ENCODE peak calls at places on chromosomes 6 and 20, in seven cellular contexts. H is uterus, M is breast epithelium, Z is ovary, J is tibial nerve, O is adrenal gland, L is HCT116. D is an unnamed sample. For H3K9me3, the result is how much of the 10 kb centered on the place peaks cover.

GRCh38 chr20:844473-845225 is 11.1 kb downstream of the FAM110A start:
- DNase-seq in H (peak), M (peak), Z (peak), J (peak), O (peak), L (peak), D (peak)

GRCh38 chr6:1678966-1679690 is 69.4 kb downstream of the FOXC1 start:
- DNase-seq in H (no peak), M (no peak), Z (no peak), J (no peak), O (no peak), L (no peak), D (no peak)

GRCh38 chr20:53738945-53739798 is 145.5 kb upstream of the ZNF217 start:
- DNase-seq in H (no peak), M (no peak), Z (no peak), J (no peak), O (no peak), L (no peak), D (no peak)

GRCh38 chr20:13223731-13224130 is 2.7 kb downstream of the ISM1 start:
- DNase-seq in H (no peak), M (no peak), Z (no peak), J (no peak), O (no peak), L (no peak), D (no peak)

GRCh38 chr20:43507150-43508080 is at the start of gene L3MBTL1:
- DNase-seq in H (no peak), M (no peak), Z (no peak), J (no peak), O (peak), L (peak), D (no peak)

GRCh38 chr6:149093643-149094042 is 223.9 kb upstream of the TAB2 start:
- DNase-seq in H (no peak), M (no peak), Z (no peak), J (no peak), O (no peak), L (no peak), D (no peak)

GRCh38 chr20:46255440-46256104 is 52.7 kb downstream of the CDH22 start:
- DNase-seq in H (peak), M (peak), Z (peak), J (peak), O (peak), L (peak), D (no peak)

GRCh38 chr20:17841751-17842191 is 126.8 kb downstream of the SNX5 start:
- DNase-seq in H (peak), M (no peak), Z (peak), J (peak), O (peak), L (no peak), D (no peak)

GRCh38 chr6:56046576-56046975 is 171.2 kb upstream of the BMP5 start:
- DNase-seq in H (no peak), M (peak), Z (no peak), J (peak), O (peak), L (no peak), D (no peak)

GRCh38 chr6:105072799-105073199 is 107.0 kb downstream of the POPDC3 start:
- DNase-seq in H (no peak), M (no peak), Z (no peak), J (no peak), O (no peak), L (no peak), D (no peak)

GRCh38 chr6:29558439-29559079 is 973 bp downstream of the UBD start:
- DNase-seq in H (no peak), M (no peak), Z (no peak), J (no peak), O (no peak), L (no peak), D (no peak)

GRCh38 chr6:32298632-32299336 is 72.9 kb downstream of the TSBP1 start:
- DNase-seq in H (no peak), M (no peak), Z (no peak), J (no peak), O (no peak), L (no peak), D (no peak)

GRCh38 chr20:3707508-3707899 is 4.9 kb downstream of the SIGLEC1 start:
- DNase-seq in H (no peak), M (no peak), Z (no peak), J (no peak), O (no peak), L (no peak), D (no peak)

GRCh38 chr6:157763129-157763893 is 59.7 kb upstream of the SNX9 start:
- DNase-seq in H (peak), M (peak), Z (peak), J (no peak), O (peak), L (peak), D (peak)

GRCh38 chr6:112150363-112150762 is 63.0 kb downstream of the FAM229B start:
- DNase-seq in H (peak), M (no peak), Z (no peak), J (no peak), O (no peak), L (no peak), D (no peak)

GRCh38 chr20:17542993-17543412 is 11.8 kb upstream of the BFSP1 start:
- DNase-seq in H (no peak), M (no peak), Z (peak), J (no peak), O (no peak), L (no peak), D (no peak)

GRCh38 chr6:158040804-158041347 is 59.2 kb downstream of the SYNJ2 start:
- DNase-seq in H (no peak), M (no peak), Z (no peak), J (no peak), O (no peak), L (no peak), D (no peak)

GRCh38 chr6:4788953-4789584 is 12.9 kb downstream of the CDYL start:
- DNase-seq in H (no peak), M (no peak), Z (no peak), J (no peak), O (no peak), L (no peak), D (no peak)

GRCh38 chr6:161418458-161418945 is 144.6 kb upstream of the AGPAT4 start:
- DNase-seq in H (peak), M (no peak), Z (peak), J (no peak), O (peak), L (peak), D (no peak)

GRCh38 chr6:40160826-40161225 is 226.6 kb upstream of the MOCS1 start:
- DNase-seq in H (no peak), M (no peak), Z (no peak), J (no peak), O (no peak), L (no peak), D (no peak)

GRCh38 chr6:97963148-97963680 is 680.2 kb upstream of the MMS22L start:
- DNase-seq in H (no peak), M (no peak), Z (no peak), J (no peak), O (no peak), L (no peak), D (no peak)

DNA sequence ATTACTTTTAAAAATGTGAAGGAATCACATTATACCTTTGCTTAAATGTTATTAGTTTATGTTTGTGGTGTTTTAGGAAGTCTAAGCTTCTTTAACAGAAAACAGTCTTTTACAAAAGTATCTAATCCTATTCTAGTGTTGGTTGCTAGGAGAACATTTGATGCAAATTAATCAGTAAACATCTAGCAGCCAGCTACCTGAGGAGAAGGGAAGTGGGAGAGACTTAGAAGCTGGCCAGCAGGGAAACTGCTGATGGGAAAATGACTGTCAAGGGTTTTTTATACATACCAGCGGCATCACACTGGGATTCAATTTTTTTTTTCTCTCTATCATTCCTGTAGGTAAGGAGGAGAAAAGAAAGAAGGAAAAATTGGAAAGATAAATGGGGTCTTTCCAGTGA is 686.0 kb upstream of the MMS22L start:
- DNase-seq in H (no peak), M (no peak), Z (no peak), J (no peak), O (no peak), L (no peak), D (no peak)
- H3K9me3 ChIP-seq in H (under half), M (under half), Z (under half), J (under half), O (under half), L (under half), D (under half)

GRCh38 chr6:108558372-108559096 is 2.2 kb upstream of the FOXO3 start:
- DNase-seq in H (peak), M (peak), Z (peak), J (peak), O (peak), L (peak), D (peak)
- TF ChIP-seq POLR2A in H (peak), M (peak), Z (peak), J (peak), O (peak), L (no peak), D (peak)

GRCh38 chr6:106857771-106858652 is 116.5 kb downstream of the CD24 start:
- DNase-seq in H (no peak), M (no peak), Z (no peak), J (no peak), O (no peak), L (no peak), D (no peak)
- H3K9me3 ChIP-seq in H (under half), M (under half), Z (under half), J (under half), O (under half), L (under half), D (under half)

DNA sequence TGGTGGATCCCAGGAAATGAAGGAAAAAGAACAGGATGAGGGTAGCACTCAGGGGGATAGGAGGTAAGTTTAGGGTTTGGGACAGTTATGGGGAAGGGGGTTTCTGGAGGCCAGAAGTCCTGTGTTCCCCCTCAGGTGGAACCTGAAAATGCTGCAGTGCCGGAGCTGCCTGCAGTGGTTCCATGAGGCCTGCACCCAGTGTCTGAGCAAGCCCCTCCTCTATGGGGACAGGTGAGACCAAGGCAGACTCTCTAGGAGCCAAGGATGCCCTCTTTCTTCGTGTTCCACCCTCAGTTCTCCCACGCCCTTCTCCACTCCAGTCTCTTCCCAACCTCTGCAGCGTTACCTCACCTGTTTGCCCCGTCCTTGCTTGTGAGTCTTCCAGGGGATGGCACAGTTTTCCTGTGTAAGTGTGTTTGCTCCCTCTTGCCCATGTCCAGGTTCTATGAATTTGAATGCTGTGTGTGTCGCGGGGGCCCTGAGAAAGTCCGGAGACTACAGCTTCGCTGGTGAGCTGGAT is 2.8 kb downstream of the PHF1 start:
- DNase-seq in H (no peak), M (no peak), Z (peak), J (no peak), O (no peak), L (no peak), D (no peak)
- TF ChIP-seq POLR2A in H (no peak), M (no peak), Z (no peak), J (no peak), O (no peak), L (no peak), D (no peak)

GRCh38 chr6:170135821-170136471 is 154.9 kb downstream of the DLL1 start:
- DNase-seq in H (peak), M (peak), Z (peak), J (no peak), O (no peak), L (no peak), D (no peak)

GRCh38 chr6:170136541-170137175 is 154.2 kb downstream of the DLL1 start:
- DNase-seq in H (no peak), M (peak), Z (peak), J (no peak), O (no peak), L (no peak), D (no peak)

GRCh38 chr6:170134077-170135040 is 156.5 kb downstream of the DLL1 start:
- DNase-seq in H (peak), M (peak), Z (peak), J (no peak), O (no peak), L (no peak), D (no peak)

GRCh38 chr6:170135461-170135820 is 155.4 kb downstream of the DLL1 start:
- DNase-seq in H (no peak), M (peak), Z (peak), J (no peak), O (no peak), L (no peak), D (no peak)

DNA sequence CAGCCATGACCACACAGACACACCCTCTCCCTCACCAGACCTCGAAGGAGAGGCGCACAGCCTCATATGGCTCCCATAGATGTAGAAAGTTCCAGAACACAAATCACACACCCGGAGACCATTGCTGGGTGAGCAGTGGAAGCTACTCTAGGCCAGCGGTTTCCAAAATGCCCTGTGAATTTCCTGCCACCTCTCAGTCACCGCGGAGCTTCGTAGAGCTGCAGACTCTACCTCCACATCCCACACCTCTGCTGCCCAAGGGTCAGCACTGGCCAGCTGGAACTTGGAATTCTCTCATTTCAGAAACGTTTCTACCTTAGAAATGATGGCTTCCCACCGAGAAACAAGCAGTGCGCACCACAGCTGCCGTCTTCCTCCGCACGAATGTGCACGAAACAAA is 155.8 kb downstream of the DLL1 start:
- DNase-seq in H (peak), M (peak), Z (peak), J (no peak), O (no peak), L (no peak), D (no peak)
- H3K9me3 ChIP-seq in H (under half), M (under half), Z (under half), J (under half), O (under half), L (under half), D (under half)

DNA sequence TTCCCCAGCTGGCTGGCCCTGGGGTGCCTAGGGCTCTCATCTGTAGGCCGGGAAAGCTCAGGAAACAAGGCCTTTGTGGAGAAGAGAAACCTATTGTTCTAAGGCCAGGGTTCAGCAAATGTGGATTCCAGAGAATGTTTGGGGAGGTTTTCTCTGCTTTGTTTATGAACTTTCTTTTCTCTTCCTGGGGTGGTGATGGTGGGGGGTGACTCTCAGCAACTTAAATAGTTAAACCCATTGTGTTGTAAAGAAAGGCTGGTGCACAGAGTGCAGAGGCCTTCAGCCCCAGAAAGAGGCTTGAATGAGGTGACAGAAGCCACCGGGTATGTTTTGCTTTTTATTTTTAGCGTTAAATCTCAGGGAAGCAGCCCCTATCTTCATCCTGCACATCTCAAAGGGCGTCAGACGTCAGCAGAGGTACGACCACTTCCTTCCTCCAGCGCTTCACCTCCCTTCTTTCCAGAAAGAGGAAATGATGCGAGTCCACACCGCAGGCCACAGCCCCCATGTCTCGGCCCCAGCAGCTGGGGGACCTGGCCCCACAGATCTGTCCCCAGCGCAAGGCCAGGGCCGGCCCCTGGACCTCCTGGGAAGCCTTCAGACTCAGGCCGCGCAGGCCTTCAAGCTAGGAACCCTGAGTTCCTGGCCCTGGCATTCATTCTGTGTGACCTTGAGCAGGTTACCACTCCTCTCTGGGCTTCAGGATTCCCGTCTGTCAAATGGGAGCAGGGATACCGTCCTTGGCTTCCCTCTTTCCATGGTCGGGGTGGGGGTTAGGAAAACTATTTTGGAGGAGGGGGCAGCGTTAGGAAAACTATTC is 605 bp upstream of the PPP1R16B start:
- DNase-seq in H (no peak), M (no peak), Z (no peak), J (no peak), O (no peak), L (no peak), D (no peak)
- TF ChIP-seq POLR2A in H (no peak), M (no peak), Z (no peak), J (no peak), O (no peak), L (no peak), D (no peak)

GRCh38 chr6:22598386-22598785 is 29.0 kb downstream of the HDGFL1 start:
- DNase-seq in H (no peak), M (no peak), Z (no peak), J (no peak), O (no peak), L (no peak), D (no peak)
- H3K9me3 ChIP-seq in H (under half), M (under half), Z (under half), J (under half), O (under half), L (under half), D (under half)

GRCh38 chr6:130167655-130168054 is 55.1 kb downstream of the SAMD3 start:
- DNase-seq in H (no peak), M (no peak), Z (no peak), J (no peak), O (no peak), L (no peak), D (no peak)

GRCh38 chr6:130161627-130162404 is 60.9 kb downstream of the SAMD3 start:
- DNase-seq in H (no peak), M (no peak), Z (no peak), J (no peak), O (no peak), L (no peak), D (no peak)

GRCh38 chr6:130162421-130162820 is 60.3 kb downstream of the SAMD3 start:
- DNase-seq in H (no peak), M (no peak), Z (no peak), J (no peak), O (no peak), L (no peak), D (no peak)

GRCh38 chr6:130163261-130163660 is 59.5 kb downstream of the SAMD3 start:
- DNase-seq in H (no peak), M (no peak), Z (no peak), J (no peak), O (no peak), L (no peak), D (no peak)

GRCh38 chr6:130164251-130164650 is 58.5 kb downstream of the SAMD3 start:
- DNase-seq in H (no peak), M (no peak), Z (no peak), J (no peak), O (no peak), L (no peak), D (no peak)
- TF ChIP-seq POLR2A in H (no peak), M (no peak), Z (no peak), J (no peak), O (no peak), L (no peak), D (no peak)

D was measured in esophagus squamous epithelium.